ENCODE peak calls at places on chromosomes 7 and 10, in ten cellular contexts. X is pancreas, Q is upper lobe of right lung, G is heart right ventricle, U is sigmoid colon, J is heart left ventricle, P is SK-N-SH, T is gastrocnemius medialis, M is adrenal gland, I is brain microvascular endothelial cell. L is an unnamed sample. For H3K27me3, the result is how much of the 10 kb centered on the place peaks cover.

GRCh38 chr7:17205850-17206353 is 92.5 kb upstream of the AHR start:
- DNase-seq in X (no peak), Q (no peak), G (no peak), U (no peak), J (no peak), P (no peak), T (no peak), M (no peak), I (no peak), L (no peak)

GRCh38 chr7:135355377-135356048 is 121.9 kb downstream of the STRA8 start:
- DNase-seq in X (no peak), Q (no peak), G (no peak), U (no peak), J (no peak), P (no peak), T (no peak), M (no peak), I (no peak), L (peak)

GRCh38 chr7:5477723-5478531 is 54.3 kb upstream of the TNRC18 start:
- DNase-seq in X (no peak), Q (no peak), G (no peak), U (no peak), J (no peak), P (peak), T (no peak), M (no peak), I (no peak), L (no peak)

GRCh38 chr7:105429746-105430612 is 41.3 kb upstream of the SRPK2 start:
- DNase-seq in X (no peak), Q (peak), G (no peak), U (no peak), J (peak), P (peak), T (no peak), M (no peak), I (peak), L (peak)

GRCh38 chr7:98138679-98139078 is 32.0 kb downstream of the LMTK2 start:
- DNase-seq in X (no peak), Q (no peak), G (no peak), U (no peak), J (no peak), P (no peak), T (no peak), M (no peak), I (no peak), L (no peak)

GRCh38 chr7:154646126-154647013 is 356.6 kb downstream of the PAXIP1 start:
- DNase-seq in X (no peak), Q (no peak), G (no peak), U (no peak), J (no peak), P (no peak), T (no peak), M (no peak), I (no peak), L (no peak)

GRCh38 chr7:50304911-50305621 is 550 bp downstream of the IKZF1 start:
- DNase-seq in X (no peak), Q (no peak), G (no peak), U (no peak), J (no peak), P (peak), T (no peak), M (no peak), I (no peak), L (peak)

GRCh38 chr10:106401161-106401560 is 763.3 kb downstream of the SORCS1 start:
- DNase-seq in X (no peak), Q (no peak), G (no peak), U (no peak), J (no peak), P (no peak), T (no peak), M (no peak), I (no peak), L (peak)

GRCh38 chr10:43038783-43039628 is 37.9 kb upstream of the RET start:
- DNase-seq in X (peak), Q (peak), G (no peak), U (no peak), J (no peak), P (peak), T (no peak), M (no peak), I (no peak), L (no peak)

GRCh38 chr10:74227697-74228424 is 76.8 kb downstream of the ADK start:
- DNase-seq in X (no peak), Q (no peak), G (no peak), U (no peak), J (no peak), P (no peak), T (no peak), M (no peak), I (peak), L (peak)

GRCh38 chr7:1650363-1651030 is 19.6 kb upstream of the ELFN1 start:
- DNase-seq in X (peak), Q (no peak), G (no peak), U (no peak), J (no peak), P (peak), T (no peak), M (no peak), I (no peak), L (no peak)

GRCh38 chr10:59805043-59805442 is 51.8 kb upstream of the MRLN start:
- DNase-seq in X (no peak), Q (no peak), G (no peak), U (no peak), J (no peak), P (peak), T (peak), M (peak), I (peak), L (peak)

GRCh38 chr10:68194290-68194689 is 37.6 kb downstream of the ATOH7 start:
- DNase-seq in X (no peak), Q (no peak), G (no peak), U (no peak), J (no peak), P (no peak), T (no peak), M (no peak), I (no peak), L (no peak)

GRCh38 chr10:48199580-48200377 is 74.7 kb downstream of the FRMPD2 start:
- DNase-seq in X (no peak), Q (no peak), G (no peak), U (no peak), J (no peak), P (no peak), T (no peak), M (no peak), I (peak), L (no peak)

GRCh38 chr10:8294779-8295178 is 240.3 kb downstream of the GATA3 start:
- DNase-seq in X (no peak), Q (no peak), G (no peak), U (no peak), J (no peak), P (no peak), T (no peak), M (no peak), I (no peak), L (no peak)

GRCh38 chr7:105788356-105788755 is 88.0 kb downstream of the ATXN7L1 start:
- DNase-seq in X (no peak), Q (no peak), G (no peak), U (no peak), J (no peak), P (no peak), T (no peak), M (no peak), I (no peak), L (no peak)

GRCh38 chr10:127162841-127163240 is 33.5 kb downstream of the INSYN2A start:
- DNase-seq in X (no peak), Q (no peak), G (no peak), U (no peak), J (no peak), P (no peak), T (no peak), M (no peak), I (no peak), L (no peak)

GRCh38 chr7:42085531-42085930 is 151.5 kb downstream of the GLI3 start:
- DNase-seq in X (no peak), Q (no peak), G (no peak), U (no peak), J (no peak), P (no peak), T (no peak), M (no peak), I (no peak), L (no peak)

GRCh38 chr10:79387974-79388850 is 40.9 kb downstream of the PPIF start:
- DNase-seq in X (peak), Q (no peak), G (peak), U (peak), J (peak), P (peak), T (no peak), M (peak), I (no peak), L (no peak)

GRCh38 chr10:1381339-1381738 is 325.2 kb downstream of the WDR37 start:
- DNase-seq in X (no peak), Q (no peak), G (no peak), U (no peak), J (no peak), P (no peak), T (no peak), M (no peak), I (no peak), L (no peak)

GRCh38 chr10:75397571-75397921 is 4.0 kb downstream of the ZNF503 start:
- DNase-seq in X (peak), Q (no peak), G (no peak), U (no peak), J (no peak), P (no peak), T (no peak), M (no peak), I (no peak), L (no peak)

GRCh38 chr10:58023341-58024073 is 244.2 kb downstream of the IPMK start:
- DNase-seq in X (no peak), Q (no peak), G (no peak), U (no peak), J (no peak), P (no peak), T (no peak), M (no peak), I (peak), L (peak)

GRCh38 chr7:130288829-130289228 is 4.1 kb upstream of the CPA4 start:
- DNase-seq in X (no peak), Q (no peak), G (no peak), U (no peak), J (no peak), P (no peak), T (no peak), M (no peak), I (no peak), L (no peak)

GRCh38 chr7:125465527-125465926 is 535.9 kb upstream of the POT1 start:
- DNase-seq in X (no peak), Q (no peak), G (no peak), U (no peak), J (no peak), P (peak), T (no peak), M (no peak), I (no peak), L (no peak)

GRCh38 chr7:125462615-125463014 is 533.0 kb upstream of the POT1 start:
- DNase-seq in X (no peak), Q (no peak), G (no peak), U (no peak), J (no peak), P (no peak), T (no peak), M (no peak), I (no peak), L (no peak)

GRCh38 chr7:125468855-125469174 is 539.2 kb upstream of the POT1 start:
- DNase-seq in X (peak), Q (no peak), G (no peak), U (no peak), J (no peak), P (peak), T (no peak), M (no peak), I (no peak), L (no peak)

DNA sequence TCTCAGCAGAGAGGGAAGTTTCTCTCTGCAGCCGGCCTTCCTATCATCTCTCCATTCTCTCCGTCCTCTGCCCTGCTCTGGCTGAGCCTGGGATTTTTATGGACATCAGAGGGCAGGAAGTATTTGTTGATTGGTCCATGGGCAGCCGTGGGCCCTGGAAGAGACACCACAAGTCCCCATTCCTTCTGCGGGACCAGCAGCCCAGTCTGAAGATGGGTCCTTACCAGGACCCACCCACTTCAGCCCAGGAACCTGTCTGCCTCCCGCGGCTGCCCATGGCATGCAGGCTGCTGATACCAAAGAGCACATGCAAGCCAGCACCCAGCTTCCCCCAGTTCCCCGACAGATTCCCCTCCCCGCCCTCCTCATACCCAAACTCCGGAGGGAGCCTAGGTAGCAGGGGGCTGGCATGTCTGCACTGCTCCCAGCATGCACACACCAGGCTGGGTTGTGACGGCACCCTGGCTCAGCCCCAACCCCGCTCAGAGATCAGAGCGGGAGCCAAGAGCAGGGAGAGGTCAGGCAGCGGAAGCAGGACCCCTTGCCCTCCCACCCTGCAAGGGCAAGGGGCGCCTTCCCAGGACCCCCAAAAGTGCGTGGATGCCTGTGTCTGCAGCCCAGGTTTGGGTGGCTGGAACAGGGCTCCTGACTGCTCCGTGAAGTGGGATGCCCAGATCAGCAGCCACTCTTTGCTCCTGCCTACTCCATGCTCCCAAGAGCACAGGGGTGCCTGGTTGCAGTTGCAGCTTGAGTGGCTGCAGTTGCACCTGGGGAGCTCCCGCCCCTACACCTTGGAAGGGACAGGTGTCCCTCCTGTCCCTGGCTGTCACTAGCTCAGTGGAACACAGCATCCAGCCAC is 538.6 kb upstream of the POT1 start:
- DNase-seq in X (peak), Q (no peak), G (no peak), U (no peak), J (no peak), P (no peak), T (no peak), M (no peak), I (no peak), L (no peak)
- H3K4me3 ChIP-seq in X (no peak), Q (no peak), G (no peak), U (no peak), J (no peak), P (no peak), T (no peak), M (no peak), I (no peak), L (no peak)

GRCh38 chr7:127177156-127177555 is 75.6 kb downstream of the GRM8 start:
- DNase-seq in X (no peak), Q (no peak), G (no peak), U (no peak), J (no peak), P (no peak), T (no peak), M (no peak), I (no peak), L (peak)
- TF ChIP-seq CTCF in X (no peak), Q (no peak), G (no peak), U (no peak), J (no peak), P (no peak), T (no peak), M (no peak), I (no peak), L (no peak)

GRCh38 chr10:10816453-10816852 is 201.2 kb upstream of the CELF2 start:
- DNase-seq in X (no peak), Q (no peak), G (no peak), U (no peak), J (no peak), P (no peak), T (no peak), M (no peak), I (no peak), L (peak)
- H3K27me3 ChIP-seq in X (under half), Q (under half), G (under half), U (under half), J (under half), P (under half), T (under half), M (under half), I (under half), L (under half)

GRCh38 chr10:100841528-100841927 is 71.2 kb upstream of the SLF2 start:
- DNase-seq in X (no peak), Q (no peak), G (no peak), U (no peak), J (no peak), P (no peak), T (no peak), M (no peak), I (no peak), L (no peak)
- H3K4me3 ChIP-seq in X (no peak), Q (no peak), G (no peak), U (no peak), J (no peak), P (no peak), T (no peak), M (no peak), I (no peak), L (no peak)

GRCh38 chr10:35696392-35696791 is 54.3 kb upstream of the FZD8 start:
- DNase-seq in X (no peak), Q (no peak), G (no peak), U (no peak), J (no peak), P (no peak), T (no peak), M (no peak), I (no peak), L (no peak)

GRCh38 chr10:35696888-35697287 is 54.8 kb upstream of the FZD8 start:
- DNase-seq in X (no peak), Q (no peak), G (no peak), U (no peak), J (no peak), P (no peak), T (no peak), M (no peak), I (no peak), L (no peak)

GRCh38 chr10:35691522-35692236 is 49.6 kb upstream of the FZD8 start:
- DNase-seq in X (no peak), Q (no peak), G (no peak), U (no peak), J (no peak), P (no peak), T (no peak), M (no peak), I (no peak), L (no peak)

GRCh38 chr10:35690534-35690933 is 48.4 kb upstream of the FZD8 start:
- DNase-seq in X (no peak), Q (no peak), G (no peak), U (no peak), J (no peak), P (no peak), T (no peak), M (no peak), I (no peak), L (peak)

DNA sequence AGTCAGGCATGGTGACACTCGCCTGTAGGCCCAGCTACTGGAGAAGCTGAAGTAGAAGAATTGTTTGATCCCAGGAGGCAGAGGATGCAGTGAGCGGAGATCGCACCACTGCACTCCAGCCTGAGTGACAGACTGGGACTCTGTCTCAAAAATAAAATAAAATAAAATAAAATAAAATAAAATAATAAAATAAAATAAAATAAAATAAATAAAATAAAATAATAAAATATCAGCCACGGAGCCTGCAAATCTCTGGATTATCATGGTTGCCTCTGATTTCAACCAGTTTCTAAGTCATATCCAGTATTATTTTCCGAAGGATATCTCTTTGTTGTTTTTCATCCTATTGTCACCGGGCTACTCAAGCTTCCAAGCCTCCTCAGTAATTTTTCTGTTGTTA is 51.7 kb upstream of the FZD8 start:
- DNase-seq in X (no peak), Q (no peak), G (no peak), U (no peak), J (no peak), P (no peak), T (no peak), M (no peak), I (no peak), L (no peak)
- TF ChIP-seq CTCF in X (no peak), Q (no peak), G (no peak), U (no peak), J (no peak), P (no peak), T (no peak), M (no peak), I (no peak), L (no peak)

DNA sequence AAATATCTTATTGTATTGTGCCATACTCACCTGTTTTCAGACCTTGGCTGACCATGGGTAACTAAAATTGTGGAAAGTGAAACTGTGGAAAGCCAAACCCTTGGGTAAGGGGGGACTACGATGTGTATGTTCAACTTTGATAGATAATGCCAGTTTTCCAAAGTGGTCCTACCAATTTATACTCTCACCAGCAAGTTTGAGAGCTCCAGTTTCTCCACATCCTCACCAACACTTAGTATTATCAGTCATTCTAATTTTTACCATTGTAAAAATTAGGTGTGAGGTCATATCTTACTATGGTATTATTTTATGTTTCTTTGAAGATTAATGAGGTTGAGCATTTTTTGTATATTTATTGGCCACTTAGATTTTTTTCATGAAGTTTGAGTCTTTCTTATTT is 346.9 kb upstream of the PODXL start:
- DNase-seq in X (no peak), Q (no peak), G (no peak), U (no peak), J (no peak), P (no peak), T (no peak), M (no peak), I (no peak), L (no peak)
- H3K27me3 ChIP-seq in X (under half), Q (under half), G (under half), U (under half), J (under half), P (under half), T (under half), M (under half), I (under half), L (under half)

GRCh38 chr7:111224354-111225231 is 133.7 kb downstream of the LRRN3 start:
- DNase-seq in X (no peak), Q (no peak), G (no peak), U (no peak), J (no peak), P (no peak), T (no peak), M (no peak), I (no peak), L (no peak)
- H3K4me3 ChIP-seq in X (no peak), Q (no peak), G (no peak), U (no peak), J (no peak), P (no peak), T (no peak), M (no peak), I (no peak), L (no peak)

GRCh38 chr10:117948493-117948892 is 98.2 kb downstream of the RAB11FIP2 start:
- DNase-seq in X (no peak), Q (no peak), G (no peak), U (no peak), J (no peak), P (no peak), T (no peak), M (no peak), I (no peak), L (no peak)
- TF ChIP-seq CTCF in X (no peak), Q (no peak), G (no peak), U (no peak), J (no peak), P (no peak), T (no peak), M (no peak), I (no peak), L (no peak)

DNA sequence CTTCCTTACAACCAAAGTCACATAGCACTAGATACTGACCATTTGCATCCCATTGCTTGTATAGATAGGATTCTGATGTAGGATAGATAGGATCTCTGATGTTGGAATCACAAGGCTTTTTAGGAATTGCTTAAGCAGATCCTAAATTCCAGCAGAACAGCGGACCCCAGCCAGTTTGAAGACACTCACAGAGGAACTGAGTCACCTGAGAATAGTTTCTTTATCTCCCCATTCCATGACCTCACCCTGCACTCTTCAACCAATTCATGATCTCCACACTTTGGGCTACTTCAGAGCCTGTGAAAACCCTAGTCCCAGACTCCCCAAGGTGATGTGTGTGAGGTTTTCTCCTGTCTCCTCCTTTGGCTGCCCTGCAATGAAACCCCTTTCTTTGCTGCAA is 179.4 kb downstream of the CNTNAP2 start:
- DNase-seq in X (no peak), Q (no peak), G (no peak), U (no peak), J (no peak), P (no peak), T (no peak), M (no peak), I (no peak), L (no peak)
- H3K27me3 ChIP-seq in X (under half), Q (under half), G (under half), U (under half), J (under half), P (under half), T (under half), M (under half), I (under half), L (under half)